ENCODE peak calls at places on chromosome 19, in four cellular contexts. One of them, this sample, is unnamed.

GRCh38 chr19:18204394-18205179 is 745 bp upstream of the RAB3A start:
- DNase-seq in tibial nerve: no peak
- DNase-seq in MM.1S: no peak
- DNase-seq in thoracic aorta: no peak
- DNase-seq in this sample: peak

GRCh38 chr19:16588089-16588823 is 16.0 kb upstream of the SLC35E1 start:
- DNase-seq in tibial nerve: no peak
- DNase-seq in MM.1S: peak
- DNase-seq in thoracic aorta: no peak
- DNase-seq in this sample: peak

GRCh38 chr19:50647879-50648615 is 1.2 kb upstream of the C19orf81 start:
- DNase-seq in tibial nerve: no peak
- DNase-seq in MM.1S: no peak
- DNase-seq in thoracic aorta: no peak
- DNase-seq in this sample: no peak

GRCh38 chr19:55418185-55418584 is 10.6 kb upstream of the UBE2S start:
- DNase-seq in tibial nerve: no peak
- DNase-seq in MM.1S: peak
- DNase-seq in thoracic aorta: no peak
- DNase-seq in this sample: peak

GRCh38 chr19:31314156-31314555 is 35.1 kb downstream of the TSHZ3 start:
- DNase-seq in tibial nerve: no peak
- DNase-seq in MM.1S: no peak
- DNase-seq in thoracic aorta: no peak
- DNase-seq in this sample: no peak

GRCh38 chr19:46773018-46773399 is 15.4 kb downstream of the SLC1A5 start:
- DNase-seq in tibial nerve: no peak
- DNase-seq in MM.1S: no peak
- DNase-seq in thoracic aorta: no peak
- DNase-seq in this sample: no peak

GRCh38 chr19:14375055-14375581 is 6.1 kb upstream of the ADGRE5 start:
- DNase-seq in tibial nerve: no peak
- DNase-seq in MM.1S: no peak
- DNase-seq in thoracic aorta: no peak
- DNase-seq in this sample: peak

GRCh38 chr19:46515879-46516350 is 20.2 kb upstream of the PNMA8B start:
- DNase-seq in tibial nerve: no peak
- DNase-seq in MM.1S: peak
- DNase-seq in thoracic aorta: no peak
- DNase-seq in this sample: peak

GRCh38 chr19:17206736-17207581 is 8.2 kb upstream of the USE1 start:
- DNase-seq in tibial nerve: no peak
- DNase-seq in MM.1S: no peak
- DNase-seq in thoracic aorta: no peak
- DNase-seq in this sample: no peak

GRCh38 chr19:51159656-51160055 is 17.6 kb downstream of the SIGLEC7 start:
- DNase-seq in tibial nerve: no peak
- DNase-seq in MM.1S: no peak
- DNase-seq in thoracic aorta: no peak
- DNase-seq in this sample: no peak

GRCh38 chr19:873084-874019 is 13.9 kb downstream of the CFD start:
- DNase-seq in tibial nerve: no peak
- DNase-seq in MM.1S: peak
- DNase-seq in thoracic aorta: no peak
- DNase-seq in this sample: peak

GRCh38 chr19:32287811-32288227 is 57.6 kb upstream of the ZNF507 start:
- DNase-seq in tibial nerve: peak
- DNase-seq in MM.1S: peak
- DNase-seq in thoracic aorta: peak
- DNase-seq in this sample: no peak

GRCh38 chr19:45590300-45591003 is 5.8 kb upstream of the OPA3 start:
- DNase-seq in tibial nerve: no peak
- DNase-seq in MM.1S: no peak
- DNase-seq in thoracic aorta: no peak
- DNase-seq in this sample: no peak

GRCh38 chr19:2249010-2249866 is at the start of gene AMH:
- DNase-seq in tibial nerve: no peak
- DNase-seq in MM.1S: no peak
- DNase-seq in thoracic aorta: no peak
- DNase-seq in this sample: no peak

GRCh38 chr19:23054456-23054855 is 51.5 kb upstream of the ZNF728 start:
- DNase-seq in tibial nerve: no peak
- DNase-seq in MM.1S: no peak
- DNase-seq in thoracic aorta: no peak
- DNase-seq in this sample: no peak

GRCh38 chr19:8224394-8225145 is 15.4 kb downstream of the CERS4 start:
- DNase-seq in tibial nerve: peak
- DNase-seq in MM.1S: no peak
- DNase-seq in thoracic aorta: no peak
- DNase-seq in this sample: no peak

GRCh38 chr19:43765109-43765876 is 10.5 kb upstream of the SMG9 start:
- DNase-seq in tibial nerve: no peak
- DNase-seq in MM.1S: peak
- DNase-seq in thoracic aorta: peak
- DNase-seq in this sample: peak

GRCh38 chr19:49767967-49768581 is 1.3 kb downstream of the AP2A1 start:
- DNase-seq in tibial nerve: no peak
- DNase-seq in MM.1S: no peak
- DNase-seq in thoracic aorta: no peak
- DNase-seq in this sample: no peak

GRCh38 chr19:39568604-39569003 is 28.6 kb upstream of the EID2 start:
- DNase-seq in tibial nerve: no peak
- DNase-seq in MM.1S: no peak
- DNase-seq in thoracic aorta: no peak
- DNase-seq in this sample: no peak

GRCh38 chr19:53621885-53622710 is 9.7 kb upstream of the DPRX start:
- DNase-seq in tibial nerve: no peak
- DNase-seq in MM.1S: no peak
- DNase-seq in thoracic aorta: no peak
- DNase-seq in this sample: no peak

GRCh38 chr19:4108767-4109625 is 14.9 kb downstream of the MAP2K2 start:
- DNase-seq in tibial nerve: no peak
- DNase-seq in MM.1S: no peak
- DNase-seq in thoracic aorta: no peak
- DNase-seq in this sample: peak

GRCh38 chr19:51901860-51902259 is 3.0 kb downstream of the ZNF649 start:
- DNase-seq in tibial nerve: no peak
- DNase-seq in MM.1S: no peak
- DNase-seq in thoracic aorta: no peak
- DNase-seq in this sample: no peak

GRCh38 chr19:2770055-2771013 is 12.7 kb downstream of the SGTA start:
- DNase-seq in tibial nerve: no peak
- DNase-seq in MM.1S: no peak
- DNase-seq in thoracic aorta: no peak
- DNase-seq in this sample: no peak

GRCh38 chr19:45160870-45161714 is at the start of gene NKPD1:
- DNase-seq in tibial nerve: no peak
- DNase-seq in MM.1S: no peak
- DNase-seq in thoracic aorta: no peak
- DNase-seq in this sample: no peak

GRCh38 chr19:1252818-1253513 is 4.6 kb downstream of the MIDN start:
- DNase-seq in tibial nerve: peak
- DNase-seq in MM.1S: no peak
- DNase-seq in thoracic aorta: peak
- DNase-seq in this sample: peak

GRCh38 chr19:12723643-12724426 is at the start of gene TNPO2:
- DNase-seq in tibial nerve: no peak
- DNase-seq in MM.1S: peak
- DNase-seq in thoracic aorta: no peak
- DNase-seq in this sample: peak

GRCh38 chr19:54952591-54953344 is 5.4 kb upstream of the NLRP7 start:
- DNase-seq in tibial nerve: no peak
- DNase-seq in MM.1S: no peak
- DNase-seq in thoracic aorta: no peak
- DNase-seq in this sample: no peak

GRCh38 chr19:33441828-33442227 is 68.3 kb downstream of the CEBPG start:
- DNase-seq in tibial nerve: no peak
- DNase-seq in MM.1S: no peak
- DNase-seq in thoracic aorta: no peak
- DNase-seq in this sample: no peak

GRCh38 chr19:15353908-15354307 is 21.6 kb upstream of the BRD4 start:
- DNase-seq in tibial nerve: no peak
- DNase-seq in MM.1S: no peak
- DNase-seq in thoracic aorta: no peak
- DNase-seq in this sample: no peak

GRCh38 chr19:8392017-8392591 is 1.9 kb downstream of the RAB11B start:
- DNase-seq in tibial nerve: no peak
- DNase-seq in MM.1S: no peak
- DNase-seq in thoracic aorta: no peak
- DNase-seq in this sample: no peak

GRCh38 chr19:5149508-5149907 is 180.6 kb downstream of the KDM4B start:
- DNase-seq in tibial nerve: no peak
- DNase-seq in MM.1S: no peak
- DNase-seq in thoracic aorta: no peak
- DNase-seq in this sample: no peak

GRCh38 chr19:5149930-5150329 is 181.0 kb downstream of the KDM4B start:
- DNase-seq in tibial nerve: no peak
- DNase-seq in MM.1S: no peak
- DNase-seq in thoracic aorta: no peak
- DNase-seq in this sample: no peak

GRCh38 chr19:5148794-5149190 is 179.9 kb downstream of the KDM4B start:
- DNase-seq in tibial nerve: no peak
- DNase-seq in MM.1S: no peak
- DNase-seq in thoracic aorta: no peak
- DNase-seq in this sample: no peak

GRCh38 chr19:5147074-5147970 is 178.4 kb downstream of the KDM4B start:
- DNase-seq in tibial nerve: no peak
- DNase-seq in MM.1S: no peak
- DNase-seq in thoracic aorta: no peak
- DNase-seq in this sample: no peak

GRCh38 chr19:5147971-5148793 is 179.3 kb downstream of the KDM4B start:
- DNase-seq in tibial nerve: no peak
- DNase-seq in MM.1S: no peak
- DNase-seq in thoracic aorta: peak
- DNase-seq in this sample: no peak
- TF ChIP-seq CTCF in tibial nerve: no peak
- TF ChIP-seq CTCF in MM.1S: no peak
- TF ChIP-seq CTCF in thoracic aorta: no peak
- TF ChIP-seq CTCF in this sample: no peak

GRCh38 chr19:40580619-40581018 is 3.9 kb downstream of the SHKBP1 start:
- DNase-seq in tibial nerve: no peak
- DNase-seq in MM.1S: no peak
- DNase-seq in thoracic aorta: no peak
- DNase-seq in this sample: no peak

GRCh38 chr19:40576181-40576584 is 490 bp upstream of the SHKBP1 start:
- DNase-seq in tibial nerve: no peak
- DNase-seq in MM.1S: no peak
- DNase-seq in thoracic aorta: no peak
- DNase-seq in this sample: no peak

GRCh38 chr19:40581531-40581930 is 4.9 kb downstream of the SHKBP1 start:
- DNase-seq in tibial nerve: no peak
- DNase-seq in MM.1S: no peak
- DNase-seq in thoracic aorta: no peak
- DNase-seq in this sample: no peak

GRCh38 chr19:40576585-40577451 is at the start of gene SHKBP1:
- DNase-seq in tibial nerve: peak
- DNase-seq in MM.1S: peak
- DNase-seq in thoracic aorta: peak
- DNase-seq in this sample: peak

DNA sequence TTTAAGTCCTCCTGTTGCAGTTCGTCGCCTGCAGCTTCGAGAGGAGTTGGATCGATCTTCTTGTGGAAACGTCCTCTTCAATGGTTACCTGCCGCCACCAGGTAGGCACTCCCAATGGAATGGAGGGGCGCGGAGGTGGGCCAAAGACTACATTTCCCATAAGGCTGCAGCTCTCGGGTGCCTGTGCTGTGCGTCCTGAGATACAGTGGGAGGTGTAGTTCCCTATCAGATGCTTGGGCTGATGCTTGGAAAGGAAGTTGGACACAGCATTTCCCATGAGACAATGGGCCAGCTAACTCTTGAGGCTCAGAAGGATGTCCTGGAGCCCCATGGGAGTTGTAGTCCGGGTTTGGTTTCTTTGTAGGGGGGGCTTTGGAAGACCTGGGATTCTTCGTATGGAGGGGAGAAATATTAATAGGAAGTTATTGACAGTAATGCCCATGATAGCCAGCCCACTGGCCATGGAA is 1.8 kb downstream of the SHKBP1 start:
- DNase-seq in tibial nerve: no peak
- DNase-seq in MM.1S: no peak
- DNase-seq in thoracic aorta: no peak
- DNase-seq in this sample: no peak
- H3K27ac ChIP-seq in tibial nerve: no peak
- H3K27ac ChIP-seq in MM.1S: no peak
- H3K27ac ChIP-seq in thoracic aorta: no peak
- H3K27ac ChIP-seq in this sample: no peak

DNA sequence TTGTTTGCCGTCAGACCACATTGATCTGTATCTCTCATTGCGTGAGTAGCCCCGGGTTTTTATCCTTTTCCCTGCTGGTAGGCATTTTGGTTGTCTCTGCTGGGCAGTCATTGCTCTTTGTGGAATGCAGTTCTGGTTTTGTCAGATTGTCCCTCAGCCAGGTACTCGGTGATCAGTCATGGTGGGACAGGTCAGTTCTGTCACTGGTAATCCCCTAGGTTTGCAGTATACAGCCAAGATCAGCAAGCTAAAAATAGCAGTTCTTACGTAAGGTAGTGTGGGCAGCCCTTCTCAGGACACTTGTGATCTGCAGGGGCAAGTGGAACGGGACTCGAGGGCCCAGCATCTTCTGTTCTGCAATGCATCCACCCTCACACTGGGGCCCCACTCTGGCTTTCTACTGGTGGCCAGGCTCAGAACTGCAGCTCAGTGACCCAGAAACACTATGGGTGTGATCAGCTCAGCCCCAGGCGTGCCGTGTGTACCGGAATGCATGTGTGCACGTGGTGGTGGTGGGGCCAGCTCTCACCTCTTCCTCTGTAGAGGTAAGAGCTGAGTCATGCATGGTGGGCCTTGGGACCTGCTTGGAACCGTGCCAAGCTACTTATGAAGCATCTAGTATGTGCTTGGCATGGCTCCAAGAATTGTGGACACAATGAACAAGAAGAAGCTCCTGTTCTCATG is 6.3 kb downstream of the PLEKHF1 start:
- DNase-seq in tibial nerve: no peak
- DNase-seq in MM.1S: no peak
- DNase-seq in thoracic aorta: peak
- DNase-seq in this sample: peak
- TF ChIP-seq CTCF in tibial nerve: no peak
- TF ChIP-seq CTCF in MM.1S: peak
- TF ChIP-seq CTCF in thoracic aorta: peak
- TF ChIP-seq CTCF in this sample: peak

DNA sequence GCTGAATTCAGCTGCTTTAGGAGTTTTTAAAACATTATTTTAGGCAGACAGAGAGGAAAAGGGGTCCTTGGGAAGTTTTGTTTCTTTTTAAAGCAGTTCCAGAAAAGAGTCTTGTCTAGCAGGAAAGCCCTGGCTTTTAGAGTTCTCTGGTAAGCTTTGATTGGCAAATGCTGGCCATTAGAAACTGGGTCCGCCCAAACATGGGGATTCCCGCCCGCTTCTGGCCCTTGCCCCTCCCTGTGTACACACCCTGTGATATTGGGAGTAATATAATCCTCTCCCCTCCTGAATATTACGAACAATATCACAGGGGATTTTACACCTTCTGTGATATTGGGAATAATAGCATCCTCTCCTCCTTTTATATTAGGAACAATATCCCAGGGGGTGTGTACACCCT is 58.9 kb downstream of the ERICH4 start:
- DNase-seq in tibial nerve: no peak
- DNase-seq in MM.1S: no peak
- DNase-seq in thoracic aorta: no peak
- DNase-seq in this sample: no peak
- H3K27ac ChIP-seq in tibial nerve: no peak
- H3K27ac ChIP-seq in MM.1S: no peak
- H3K27ac ChIP-seq in thoracic aorta: no peak
- H3K27ac ChIP-seq in this sample: no peak